ENCODE peak calls at places on chromosomes 11 and 22, in nine cellular contexts. U is IMR-90, Z is uterus, W is esophagus squamous epithelium, O is prostate gland, B is stomach, E is A549, S is tibial nerve, F is adrenal gland. N is an unnamed sample.

GRCh38 chr22:27633296-27633871 is 168.2 kb downstream of the MN1 start:
- DNase-seq in U (no peak), Z (no peak), W (no peak), O (no peak), B (no peak), E (no peak), S (no peak), F (no peak), N (no peak)

GRCh38 chr11:67289651-67290479 is 762 bp downstream of the ANKRD13D start:
- DNase-seq in U (no peak), Z (no peak), W (no peak), O (no peak), B (no peak), E (no peak), S (no peak), F (peak; percentile 72), N (peak; percentile 41)

GRCh38 chr22:41589260-41589600 is 410 bp downstream of the PMM1 start:
- DNase-seq in U (no peak), Z (no peak), W (no peak), O (no peak), B (peak; percentile 31), E (no peak), S (no peak), F (no peak), N (peak; percentile 15)

GRCh38 chr11:71525938-71526495 is 1.1 kb upstream of the KRTAP5-7 start:
- DNase-seq in U (no peak), Z (no peak), W (no peak), O (no peak), B (no peak), E (no peak), S (no peak), F (no peak), N (no peak)

GRCh38 chr11:66815646-66816045 is 27.6 kb upstream of the RCE1 start:
- DNase-seq in U (peak; percentile 43), Z (no peak), W (no peak), O (no peak), B (no peak), E (no peak), S (no peak), F (no peak), N (no peak)

GRCh38 chr22:28316014-28316413 is 363.6 kb downstream of the TTC28 start:
- DNase-seq in U (no peak), Z (no peak), W (no peak), O (no peak), B (peak; percentile 63), E (no peak), S (no peak), F (no peak), N (no peak)

GRCh38 chr11:111344032-111344431 is 35.0 kb downstream of the POU2AF1 start:
- DNase-seq in U (peak; percentile 79), Z (peak; percentile 81), W (no peak), O (no peak), B (no peak), E (no peak), S (peak; percentile 64), F (peak; percentile 78), N (peak; percentile 20)

GRCh38 chr22:22741843-22742242 is 97.4 kb downstream of the GGTLC2 start:
- DNase-seq in U (no peak), Z (no peak), W (no peak), O (no peak), B (no peak), E (no peak), S (no peak), F (no peak), N (no peak)

GRCh38 chr22:48258108-48258705 is 1495.8 kb downstream of the TBC1D22A start:
- DNase-seq in U (no peak), Z (no peak), W (no peak), O (no peak), B (no peak), E (no peak), S (no peak), F (no peak), N (no peak)

GRCh38 chr11:7668911-7669310 is 4.4 kb downstream of the CYB5R2 start:
- DNase-seq in U (no peak), Z (no peak), W (no peak), O (no peak), B (no peak), E (no peak), S (no peak), F (no peak), N (no peak)

DNA sequence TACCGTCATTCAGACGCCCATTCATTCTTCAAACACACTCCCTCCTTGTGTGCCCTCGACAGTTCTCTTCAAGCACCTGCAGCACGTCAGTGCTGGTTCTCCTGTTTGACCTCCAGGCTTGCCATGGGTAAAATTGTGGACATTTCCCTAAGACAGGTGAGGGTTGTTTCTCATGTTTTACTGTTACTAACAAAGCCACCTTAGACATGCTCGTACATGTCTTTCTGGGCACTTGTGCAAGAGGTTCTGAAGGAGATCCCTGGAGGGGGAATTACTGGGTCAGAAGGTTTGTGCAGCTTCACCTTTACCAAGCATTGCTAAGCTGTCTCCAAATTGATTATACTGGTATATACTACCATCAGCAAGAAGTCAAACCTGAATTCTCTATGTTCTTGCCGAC is 189.7 kb upstream of the TMEM45B start:
- DNase-seq in U (no peak), Z (no peak), W (no peak), O (no peak), B (no peak), E (no peak), S (no peak), F (no peak), N (no peak)
- TF ChIP-seq POLR2A in U (no peak), Z (no peak), W (no peak), O (no peak), B (no peak), E (no peak), S (no peak), F (no peak), N (no peak)

GRCh38 chr22:19936513-19936912 is 5.1 kb upstream of the COMT start:
- DNase-seq in U (no peak), Z (no peak), W (no peak), O (no peak), B (no peak), E (no peak), S (no peak), F (no peak), N (no peak)

GRCh38 chr22:19940536-19941364 is 822 bp upstream of the COMT start:
- DNase-seq in U (no peak), Z (no peak), W (no peak), O (no peak), B (no peak), E (peak; percentile 28), S (no peak), F (no peak), N (no peak)

GRCh38 chr22:19941365-19942070 is at the start of the genes COMT and TXNRD2:
- DNase-seq in U (peak; percentile 57), Z (peak; percentile 55), W (no peak), O (peak; percentile 54), B (peak; percentile 81), E (peak; percentile 62), S (peak; percentile 41), F (no peak), N (peak; percentile 75)

GRCh38 chr22:19933328-19934241 is 8.0 kb upstream of the COMT start:
- DNase-seq in U (no peak), Z (no peak), W (no peak), O (no peak), B (no peak), E (no peak), S (no peak), F (no peak), N (no peak)

DNA sequence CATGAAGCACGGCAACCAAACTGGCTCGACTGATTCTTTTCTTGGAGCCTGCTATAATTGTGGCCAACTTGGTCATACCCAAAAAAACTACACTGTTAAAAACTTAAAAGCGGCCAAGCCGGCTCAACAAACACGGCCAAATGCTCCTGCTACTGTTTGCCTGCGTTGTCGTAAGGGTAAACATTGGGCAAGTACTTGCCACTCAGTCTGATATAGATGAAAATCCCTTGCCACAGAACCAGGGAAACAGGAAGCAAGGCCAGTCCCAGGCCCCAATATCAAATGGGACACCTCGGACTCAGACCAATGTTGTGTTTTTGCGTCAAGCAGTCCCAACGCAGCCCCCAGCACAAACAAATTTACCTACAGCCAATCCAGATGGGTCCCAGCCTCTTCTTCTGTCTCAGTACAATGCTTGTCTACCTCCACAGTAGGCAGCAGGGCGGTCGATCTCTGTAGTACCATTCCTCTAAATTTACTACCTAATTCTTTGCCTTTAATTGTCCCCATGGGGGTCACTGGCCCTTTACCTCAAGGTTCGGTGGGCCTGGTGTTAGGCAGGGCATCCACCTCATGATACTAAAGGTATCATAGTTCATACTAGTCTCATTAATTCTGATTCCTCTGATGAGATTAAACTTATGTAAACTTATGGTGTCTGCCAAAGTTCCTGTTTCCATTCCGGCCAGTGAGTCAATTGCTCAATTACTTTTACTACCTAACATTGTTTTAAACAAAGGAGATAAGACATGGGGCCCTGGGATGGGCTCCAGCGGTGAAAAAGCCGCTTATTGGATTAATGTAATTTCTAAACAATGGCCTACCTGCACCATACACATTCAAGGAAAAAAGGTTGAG is 3.7 kb upstream of the COMT start:
- DNase-seq in U (peak; percentile 35), Z (no peak), W (no peak), O (peak; percentile 87), B (peak; percentile 81), E (no peak), S (no peak), F (no peak), N (no peak)
- TF ChIP-seq POLR2A in U (no peak), Z (no peak), W (no peak), O (no peak), B (no peak), E (no peak), S (no peak), F (no peak), N (no peak)

DNA sequence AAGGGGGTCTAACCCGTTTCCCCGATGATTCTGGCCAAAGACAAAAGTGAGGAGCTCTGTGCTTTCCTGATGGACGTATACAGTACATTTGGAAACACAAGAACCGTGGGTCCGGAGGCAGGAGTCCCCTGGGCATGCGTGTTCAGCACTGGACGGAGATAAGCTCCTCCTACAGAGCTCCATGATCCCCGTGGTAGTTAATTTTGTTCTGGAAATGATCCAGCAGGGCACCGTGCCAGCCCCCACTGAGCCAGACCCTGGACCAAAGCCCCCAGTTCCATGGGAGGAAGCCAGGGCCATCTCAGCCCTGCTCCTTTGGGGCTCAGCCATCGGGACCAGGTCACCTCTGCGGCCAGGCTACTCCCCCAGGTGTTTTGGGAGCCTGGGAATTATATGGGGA is 83.3 kb downstream of the TRMU start:
- DNase-seq in U (no peak), Z (no peak), W (no peak), O (no peak), B (no peak), E (no peak), S (no peak), F (no peak), N (no peak)
- TF ChIP-seq POLR2A in U (no peak), Z (no peak), W (no peak), O (no peak), B (no peak), E (no peak), S (no peak), F (no peak), N (no peak)

DNA sequence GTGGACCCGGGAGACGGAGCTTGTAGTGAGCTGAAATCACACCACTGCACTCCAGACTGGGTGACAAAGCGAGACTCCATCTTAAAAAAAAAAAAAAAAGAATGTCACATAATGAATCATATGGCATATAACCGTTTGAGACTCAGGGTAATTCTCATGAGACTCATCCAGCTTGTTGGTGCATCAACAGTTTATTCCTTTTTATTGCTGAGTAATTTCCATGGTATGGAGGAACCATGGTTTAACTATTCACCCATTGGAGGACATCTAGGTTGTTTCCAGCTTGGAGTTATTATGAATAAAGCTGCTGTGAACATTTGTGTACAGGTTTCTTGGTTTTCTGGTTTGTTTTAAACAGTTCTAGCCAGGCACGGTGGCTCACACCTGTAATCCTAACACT is 25.3 kb downstream of the PPARA start:
- DNase-seq in U (peak; percentile 86), Z (no peak), W (no peak), O (no peak), B (no peak), E (no peak), S (no peak), F (no peak), N (no peak)
- TF ChIP-seq POLR2A in U (no peak), Z (no peak), W (no peak), O (no peak), B (no peak), E (no peak), S (no peak), F (no peak), N (no peak)